ENCODE peak calls at places on chromosome 6, in five cellular contexts. A is astrocyte, M is pancreas, D is HCT116, W is A549. Q is an unnamed sample.

GRCh38 chr6:70673054-70673453 is 5.4 kb downstream of the SMAP1 start:
- DNase-seq in A (no peak), M (no peak), D (no peak), W (no peak), Q (no peak)

GRCh38 chr6:73610444-73611275 is 43.1 kb downstream of the SLC17A5 start:
- DNase-seq in A (peak), M (no peak), D (peak), W (no peak), Q (no peak)

GRCh38 chr6:169380493-169380892 is 126.8 kb upstream of the THBS2 start:
- DNase-seq in A (no peak), M (no peak), D (no peak), W (no peak), Q (no peak)

GRCh38 chr6:26223677-26224546 is 136.7 kb downstream of the HFE start:
- DNase-seq in A (peak), M (no peak), D (peak), W (peak), Q (peak)

GRCh38 chr6:113574147-113574546 is 283.0 kb upstream of the MARCKS start:
- DNase-seq in A (no peak), M (no peak), D (no peak), W (no peak), Q (no peak)

GRCh38 chr6:73509851-73510250 is 11.0 kb downstream of the EEF1A1 start:
- DNase-seq in A (no peak), M (no peak), D (no peak), W (no peak), Q (no peak)

GRCh38 chr6:159105716-159106115 is 60.9 kb upstream of the TAGAP start:
- DNase-seq in A (no peak), M (no peak), D (no peak), W (no peak), Q (no peak)

GRCh38 chr6:160733045-160733646 is 31.1 kb downstream of the PLG start:
- DNase-seq in A (peak), M (no peak), D (peak), W (peak), Q (peak)

GRCh38 chr6:95866732-95867131 is 149.0 kb upstream of the FUT9 start:
- DNase-seq in A (no peak), M (no peak), D (peak), W (no peak), Q (no peak)

GRCh38 chr6:4017847-4018193 is 61.1 kb downstream of the FAM217A start:
- DNase-seq in A (peak), M (no peak), D (peak), W (no peak), Q (no peak)

GRCh38 chr6:4020822-4021132 is 58.2 kb downstream of the FAM217A start:
- DNase-seq in A (no peak), M (no peak), D (no peak), W (no peak), Q (no peak)

GRCh38 chr6:4012826-4013225 is 66.1 kb downstream of the FAM217A start:
- DNase-seq in A (no peak), M (no peak), D (no peak), W (no peak), Q (no peak)

GRCh38 chr6:4018194-4019111 is 60.5 kb downstream of the FAM217A start:
- DNase-seq in A (peak), M (peak), D (peak), W (peak), Q (peak)

GRCh38 chr6:4017058-4017457 is 61.9 kb downstream of the FAM217A start:
- DNase-seq in A (no peak), M (no peak), D (no peak), W (no peak), Q (no peak)
- H3K4me3 ChIP-seq in A (peak), M (no peak), D (peak), W (peak), Q (peak)

GRCh38 chr6:149164199-149164745 is 153.2 kb upstream of the TAB2 start:
- DNase-seq in A (no peak), M (no peak), D (no peak), W (no peak), Q (no peak)
- H3K4me3 ChIP-seq in A (no peak), M (no peak), D (no peak), W (no peak), Q (no peak)

DNA sequence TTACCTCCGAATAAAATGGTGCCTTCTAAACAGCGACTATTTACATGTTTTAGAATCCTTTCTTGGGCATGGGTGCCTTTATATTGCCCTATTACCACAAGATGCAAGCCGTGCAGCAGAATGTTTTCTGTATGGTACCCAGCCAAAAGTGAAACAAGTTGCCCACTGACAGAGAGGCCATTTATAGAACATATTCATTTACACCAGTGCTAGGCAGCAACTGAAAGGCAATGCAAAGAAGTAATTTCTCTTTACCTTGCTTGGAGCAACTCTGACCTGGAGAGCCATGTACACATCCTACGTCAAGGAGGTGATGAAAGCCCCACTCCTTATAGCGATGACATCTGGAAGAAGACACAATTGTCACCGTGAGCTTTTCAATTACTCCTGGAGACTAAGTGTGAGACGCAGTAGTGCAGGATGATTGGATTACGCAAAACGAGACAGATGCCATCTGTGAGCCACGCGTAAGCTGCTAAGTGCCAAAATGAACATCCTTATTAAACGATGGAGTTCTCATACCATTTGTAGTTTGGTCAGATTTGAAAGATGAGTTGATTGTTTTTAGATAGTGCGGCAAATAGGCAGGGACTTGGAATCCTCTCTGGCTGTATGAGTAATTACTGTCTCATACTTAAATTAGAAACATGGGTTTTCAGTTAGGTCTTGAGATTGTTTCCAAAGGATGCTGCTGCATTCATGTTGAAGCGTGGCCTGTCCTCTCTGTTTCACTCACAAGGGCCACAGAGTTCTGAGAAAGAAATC is at the start of gene TMEM244:
- DNase-seq in A (peak), M (no peak), D (no peak), W (no peak), Q (no peak)
- H3K4me3 ChIP-seq in A (peak), M (no peak), D (no peak), W (no peak), Q (no peak)

GRCh38 chr6:24990944-24991747 is 55.4 kb upstream of the RIPOR2 start:
- DNase-seq in A (no peak), M (no peak), D (no peak), W (no peak), Q (no peak)
- H3K4me3 ChIP-seq in A (no peak), M (no peak), D (no peak), W (no peak), Q (no peak)

DNA sequence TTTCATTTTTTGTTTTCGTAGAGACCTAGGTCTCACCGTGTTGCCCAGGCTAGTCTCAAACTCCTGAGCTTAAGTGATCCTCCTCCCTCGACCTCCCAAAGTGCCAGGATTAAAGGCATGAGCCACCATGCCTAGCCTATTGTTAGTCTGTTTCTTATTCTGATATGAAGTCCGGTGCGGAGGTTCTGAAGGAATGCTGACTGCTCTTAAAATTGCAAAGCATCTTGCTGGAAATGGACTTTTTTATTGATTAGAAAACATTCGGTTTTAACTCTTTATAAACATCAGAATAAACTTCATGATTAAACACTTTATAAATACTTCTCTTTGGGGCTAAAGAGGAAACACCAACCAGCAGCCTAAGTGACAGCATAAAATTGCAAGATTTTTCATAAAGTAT is 3.2 kb downstream of the TNFAIP3 start:
- DNase-seq in A (no peak), M (no peak), D (no peak), W (no peak), Q (no peak)
- H3K4me3 ChIP-seq in A (no peak), M (no peak), D (no peak), W (no peak), Q (peak)

GRCh38 chr6:42047220-42047590 is 3.1 kb upstream of the TAF8 start:
- DNase-seq in A (no peak), M (no peak), D (no peak), W (no peak), Q (no peak)
- H3K4me3 ChIP-seq in A (no peak), M (no peak), D (no peak), W (peak), Q (no peak)

DNA sequence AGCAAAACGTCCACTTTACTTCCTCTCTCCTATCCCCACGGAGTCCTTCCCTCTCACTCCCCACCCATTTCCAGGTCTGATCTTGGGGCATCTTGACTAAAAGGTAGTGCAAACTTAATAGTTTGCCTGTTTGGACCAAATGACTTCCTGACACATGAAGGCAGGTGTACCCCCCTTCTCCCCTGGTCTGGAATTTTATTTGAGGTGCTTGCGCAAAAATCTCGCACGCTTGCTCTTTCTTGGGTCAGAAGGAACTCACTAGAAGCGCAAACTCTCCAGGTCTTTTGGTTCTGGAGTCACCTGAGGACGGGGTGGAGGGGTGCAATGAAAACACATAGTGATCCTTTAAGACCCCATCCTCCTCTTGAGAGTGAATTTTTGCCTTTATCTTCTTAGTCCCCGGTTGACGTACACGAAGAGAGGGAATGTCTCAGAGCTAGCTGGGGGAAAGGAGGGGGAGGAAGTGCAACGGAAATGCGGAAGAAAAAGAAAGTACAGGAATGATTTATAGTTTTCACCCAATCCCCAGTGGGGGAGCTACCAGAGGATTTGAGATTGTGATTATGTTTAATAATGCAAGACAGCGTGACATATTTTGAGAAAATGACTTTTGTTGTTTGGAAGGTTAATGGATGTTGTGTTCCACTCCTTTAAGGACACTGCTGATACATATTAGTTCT is 4.9 kb downstream of the ADGRB3 start:
- DNase-seq in A (no peak), M (no peak), D (no peak), W (no peak), Q (no peak)
- H3K4me3 ChIP-seq in A (peak), M (no peak), D (no peak), W (no peak), Q (no peak)

GRCh38 chr6:108425428-108425827 is 130.6 kb downstream of the AFG1L start:
- DNase-seq in A (no peak), M (no peak), D (no peak), W (no peak), Q (no peak)
- H3K4me3 ChIP-seq in A (no peak), M (no peak), D (no peak), W (no peak), Q (no peak)

GRCh38 chr6:142868917-142869316 is 76.1 kb downstream of the HIVEP2 start:
- DNase-seq in A (no peak), M (no peak), D (no peak), W (no peak), Q (no peak)

GRCh38 chr6:142863981-142864380 is 81.0 kb downstream of the HIVEP2 start:
- DNase-seq in A (no peak), M (no peak), D (no peak), W (no peak), Q (no peak)

GRCh38 chr6:142867988-142868818 is 76.8 kb downstream of the HIVEP2 start:
- DNase-seq in A (peak), M (no peak), D (no peak), W (no peak), Q (no peak)

GRCh38 chr6:142870787-142871371 is 74.1 kb downstream of the HIVEP2 start:
- DNase-seq in A (no peak), M (no peak), D (no peak), W (no peak), Q (no peak)

DNA sequence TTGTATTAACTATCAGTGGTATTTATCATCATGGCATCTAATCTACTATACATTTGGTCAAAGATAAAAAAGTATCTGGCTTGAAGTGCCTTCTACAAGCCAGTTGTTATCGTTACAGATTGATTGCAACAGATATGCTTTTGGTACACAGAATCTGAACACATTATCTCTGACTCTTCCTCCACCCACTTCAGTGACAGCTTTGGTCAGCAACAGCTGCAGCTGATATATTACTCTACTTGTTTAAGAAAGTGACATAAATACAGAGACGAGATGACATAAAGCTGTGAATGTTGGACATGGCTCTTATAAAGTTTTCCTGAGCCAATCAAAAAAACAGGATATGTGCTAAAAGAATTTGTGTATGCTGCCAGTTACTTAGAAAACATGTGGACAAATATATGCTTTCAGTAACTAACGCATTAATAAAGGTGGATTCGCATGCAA is 77.6 kb downstream of the HIVEP2 start:
- DNase-seq in A (peak), M (no peak), D (no peak), W (no peak), Q (no peak)
- H3K4me3 ChIP-seq in A (no peak), M (no peak), D (no peak), W (no peak), Q (no peak)